ENCODE peak calls at places on chromosomes 3 and 15, in nine cellular contexts. L is B cell, R is progenitor cell of endocrine pancreas, D is fibroblast of the aortic adventitia, U is PC-3, S is GM23338, N is uterus, M is right lobe of liver, G is neural progenitor cell. V is an unnamed sample.

GRCh38 chr3:183285828-183286457 is 32.9 kb downstream of the B3GNT5 start:
- DNase-seq in L (peak; percentile 79), D (peak; percentile 99), G (no peak), N (peak; percentile 80), S (no peak), M (peak; percentile 91), R (no peak), U (peak; percentile 98), V (peak; percentile 80)

GRCh38 chr3:126521122-126521891 is 2.6 kb upstream of the CHST13 start:
- DNase-seq in N (no peak), U (no peak), S (no peak), G (no peak), M (peak; percentile 25), D (no peak), L (no peak), R (no peak), V (no peak)

GRCh38 chr15:52673734-52674133 is 5.5 kb downstream of the ATOSA start:
- DNase-seq in S (no peak), N (no peak), M (no peak), L (no peak), D (no peak), R (no peak), G (no peak), U (no peak), V (no peak)

GRCh38 chr3:148789156-148789555 is 38.5 kb upstream of the CPB1 start:
- DNase-seq in L (no peak), D (no peak), N (no peak), S (peak; percentile 48), M (no peak), U (no peak), G (no peak), R (no peak), V (no peak)

GRCh38 chr3:49656541-49657112 is 17.5 kb upstream of the APEH start:
- DNase-seq in R (no peak), N (no peak), M (no peak), U (no peak), L (no peak), S (no peak), D (no peak), G (peak; percentile 17), V (no peak)

GRCh38 chr15:89912145-89912673 is 543 bp downstream of the ARPIN start:
- DNase-seq in R (peak; percentile 24), S (peak; percentile 46), D (peak; percentile 27), N (peak; percentile 31), G (peak; percentile 58), L (peak; percentile 17), U (peak; percentile 35), M (peak; percentile 55), V (no peak)

GRCh38 chr3:108835101-108835500 is 12.5 kb downstream of the TRAT1 start:
- DNase-seq in N (no peak), S (no peak), L (no peak), D (no peak), U (no peak), R (no peak), G (no peak), M (no peak), V (no peak)

GRCh38 chr3:72071624-72072023 is 286.7 kb upstream of the PROK2 start:
- DNase-seq in U (no peak), M (no peak), N (no peak), D (no peak), R (no peak), L (no peak), S (no peak), G (no peak), V (no peak)

GRCh38 chr15:54620916-54621315 is 575.8 kb downstream of the RSL24D1 start:
- DNase-seq in M (no peak), R (no peak), D (no peak), N (no peak), S (no peak), G (no peak), L (no peak), U (no peak), V (no peak)

GRCh38 chr3:53134631-53135232 is 4.5 kb upstream of the RFT1 start:
- DNase-seq in L (peak; percentile 80), D (peak; percentile 72), R (peak; percentile 59), M (peak; percentile 85), S (peak; percentile 85), G (peak; percentile 81), N (peak; percentile 39), U (peak; percentile 89), V (peak; percentile 82)

GRCh38 chr15:50933353-50933752 is 24.9 kb downstream of the AP4E1 start:
- DNase-seq in G (no peak), U (no peak), D (no peak), N (no peak), M (no peak), R (no peak), S (no peak), L (no peak), V (no peak)

GRCh38 chr15:51799174-51799907 is 30.1 kb upstream of the TMOD3 start:
- DNase-seq in N (no peak), M (no peak), L (no peak), R (no peak), D (no peak), U (no peak), S (no peak), G (no peak), V (no peak)

GRCh38 chr15:52233405-52233804 is 42.2 kb upstream of the GNB5 start:
- DNase-seq in L (peak; percentile 84), M (no peak), G (no peak), U (no peak), D (no peak), R (no peak), N (no peak), S (no peak), V (peak; percentile 39)

GRCh38 chr3:32640939-32641725 is 43.9 kb upstream of the CNOT10 start:
- DNase-seq in L (no peak), G (no peak), D (peak; percentile 45), N (no peak), M (no peak), U (no peak), R (no peak), S (no peak), V (no peak)

GRCh38 chr3:159787191-159787590 is 201.4 kb upstream of the IL12A start:
- DNase-seq in D (peak; percentile 70), G (no peak), R (no peak), U (peak; percentile 97), S (no peak), M (no peak), L (no peak), N (no peak), V (no peak)

DNA sequence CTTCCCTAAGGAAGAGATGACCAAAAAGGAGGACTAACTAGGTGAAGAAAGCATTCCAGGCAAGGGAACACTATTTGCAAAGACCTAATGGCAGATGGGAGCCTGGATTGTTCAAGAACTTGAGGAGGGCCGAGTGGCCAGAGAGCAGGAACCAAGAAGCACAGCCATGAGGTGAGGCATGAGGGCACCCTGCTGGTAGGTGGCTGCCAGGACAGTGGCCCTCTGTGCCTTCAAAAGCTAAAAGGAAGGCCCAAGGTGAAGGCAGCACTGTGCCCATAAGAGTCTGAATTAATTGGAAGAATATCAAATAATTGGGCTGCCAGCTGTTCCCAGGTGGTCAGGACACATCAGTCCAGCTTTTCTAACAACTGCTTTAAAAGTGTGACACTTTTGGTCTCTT is 27.9 kb upstream of the CTDSPL start:
- DNase-seq in S (peak; percentile 45), U (no peak), M (no peak), L (no peak), G (no peak), R (no peak), D (no peak), N (no peak), V (no peak)
- TF ChIP-seq CTCF in S (peak; percentile 49), U (peak; percentile 49), M (no peak), L (no peak), G (no peak), R (peak; percentile 22), D (peak; percentile 25), N (peak; percentile 11), V (no peak)

DNA sequence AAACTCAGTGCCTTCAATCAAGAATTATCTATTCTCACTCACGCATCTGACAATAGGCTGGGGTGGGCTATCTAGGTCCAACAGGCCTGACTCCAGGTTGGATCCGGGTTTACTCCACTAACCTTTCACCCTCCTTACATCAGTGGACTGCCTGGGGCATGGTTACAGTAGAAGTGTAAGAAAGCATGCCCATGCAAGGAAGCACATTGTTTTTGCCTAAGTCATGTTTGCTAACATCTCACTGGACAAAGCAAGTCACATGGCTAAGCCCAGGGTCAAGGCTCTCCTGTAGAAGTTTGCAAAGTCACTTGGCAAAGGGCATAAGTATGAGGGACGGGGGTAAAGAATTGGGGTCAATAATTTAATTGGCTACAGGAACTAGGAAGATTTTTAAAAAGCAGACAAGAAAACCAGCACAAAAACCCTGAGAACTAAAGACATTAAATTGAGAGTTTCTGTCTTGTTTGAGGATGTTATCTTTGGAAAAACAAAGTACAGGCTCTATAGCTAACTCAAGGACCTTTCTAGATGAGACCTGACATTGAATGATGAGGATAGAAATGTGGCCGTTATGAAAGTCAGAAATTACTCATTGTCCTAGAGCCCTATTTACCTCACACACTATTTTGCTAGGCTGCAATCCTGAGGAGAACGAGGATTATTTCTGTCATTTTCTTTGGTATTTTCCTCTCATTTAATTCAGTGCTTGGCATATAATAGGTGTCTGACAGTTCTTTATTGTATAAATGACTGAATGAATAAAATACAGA is 214.2 kb downstream of the IL20RB start:
- DNase-seq in S (no peak), U (no peak), G (no peak), D (no peak), L (no peak), N (no peak), M (no peak), R (no peak), V (no peak)
- TF ChIP-seq CTCF in S (no peak), U (no peak), G (no peak), D (no peak), L (no peak), N (no peak), M (no peak), R (no peak), V (no peak)

GRCh38 chr3:112582242-112582874 is 20.5 kb downstream of the SLC35A5 start:
- DNase-seq in R (no peak), M (no peak), N (peak; percentile 47), D (peak; percentile 86), L (peak; percentile 42), S (peak; percentile 60), G (peak; percentile 45), U (peak; percentile 73), V (no peak)
- TF ChIP-seq CTCF in R (peak; percentile 74), M (peak; percentile 29), N (peak; percentile 78), D (peak; percentile 67), L (peak; percentile 76), S (peak; percentile 76), G (peak; percentile 74), U (peak; percentile 91), V (peak; percentile 52)

GRCh38 chr3:110419096-110419495 is 652.5 kb upstream of the NECTIN3 start:
- DNase-seq in M (no peak), G (no peak), N (no peak), S (peak; percentile 8), R (no peak), D (no peak), L (no peak), U (peak; percentile 20), V (no peak)
- TF ChIP-seq CTCF in M (peak; percentile 14), G (peak; percentile 19), N (no peak), S (peak; percentile 36), R (no peak), D (no peak), L (no peak), U (peak; percentile 35), V (no peak)

V was measured in GM20000.